ENCODE peak calls at places on chromosomes 16 and 17, in six cellular contexts. C, U, V, Y, D and E are unnamed samples. For H3K9me3, the result is how much of the 10 kb centered on the place peaks cover.

GRCh38 chr17:4789701-4789950 is 862 bp downstream of the GLTPD2 start:
- DNase-seq in Y (no peak), D (peak), C (no peak), V (no peak), U (no peak), E (no peak)

GRCh38 chr17:17605747-17606083 is 14.2 kb upstream of the PEMT start:
- DNase-seq in D (no peak), Y (no peak), C (no peak), V (no peak), U (no peak), E (no peak)

GRCh38 chr16:86575754-86576557 is 2.4 kb upstream of the FOXL1 start:
- DNase-seq in Y (peak), U (no peak), C (no peak), D (peak), V (peak), E (peak)

GRCh38 chr17:78697122-78697845 is 84.8 kb downstream of the CYTH1 start:
- DNase-seq in Y (no peak), D (no peak), V (no peak), U (peak), C (no peak), E (no peak)

GRCh38 chr16:81836279-81837054 is 57.4 kb downstream of the PLCG2 start:
- DNase-seq in U (peak), Y (no peak), V (no peak), C (no peak), D (peak), E (no peak)

GRCh38 chr17:17561408-17562144 is 29.9 kb downstream of the PEMT start:
- DNase-seq in C (no peak), U (no peak), Y (no peak), V (no peak), D (no peak), E (no peak)

GRCh38 chr17:55683554-55684315 is 38.9 kb downstream of the TMEM100 start:
- DNase-seq in C (no peak), D (no peak), V (no peak), U (no peak), Y (peak), E (no peak)

GRCh38 chr16:57830890-57831484 is 28.7 kb upstream of the KIFC3 start:
- DNase-seq in C (no peak), Y (no peak), D (no peak), U (no peak), V (no peak), E (no peak)

GRCh38 chr17:48513653-48514482 is 16.9 kb downstream of the HOXB1 start:
- DNase-seq in D (no peak), U (peak), V (no peak), Y (no peak), C (no peak), E (no peak)

GRCh38 chr16:89210904-89211515 is 6.5 kb upstream of the ZNF778 start:
- DNase-seq in C (no peak), D (no peak), Y (no peak), U (no peak), V (no peak), E (peak)

GRCh38 chr17:38333635-38334295 is 10.0 kb downstream of the GPR179 start:
- DNase-seq in D (no peak), Y (peak), U (peak), V (peak), C (peak), E (peak)

GRCh38 chr17:19448341-19449268 is 37.6 kb downstream of the RNF112 start:
- DNase-seq in C (no peak), Y (peak), D (no peak), U (no peak), V (no peak), E (no peak)

GRCh38 chr17:78592991-78593329 is 15.8 kb upstream of the DNAH17 start:
- DNase-seq in Y (no peak), U (no peak), V (no peak), C (no peak), D (no peak), E (no peak)

GRCh38 chr16:57184890-57185445 is 871 bp downstream of the PSME3IP1 start:
- DNase-seq in C (no peak), V (no peak), D (no peak), Y (no peak), U (peak), E (no peak)

GRCh38 chr17:43736389-43736788 is 22.2 kb downstream of the SOST start:
- DNase-seq in C (no peak), D (no peak), U (no peak), Y (no peak), V (no peak), E (no peak)

GRCh38 chr16:22425036-22425801 is 50.8 kb upstream of the CDR2 start:
- DNase-seq in C (no peak), D (no peak), U (no peak), Y (no peak), V (no peak), E (no peak)

GRCh38 chr17:79082311-79083190 is 7.9 kb downstream of the ENGASE start:
- DNase-seq in D (peak), C (peak), V (peak), Y (peak), U (peak), E (peak)

GRCh38 chr16:66167564-66168291 is 198.8 kb upstream of the CDH5 start:
- DNase-seq in D (no peak), Y (peak), U (no peak), V (no peak), C (no peak), E (no peak)

GRCh38 chr17:41870097-41870496 is 4.9 kb upstream of the KLHL11 start:
- DNase-seq in V (no peak), U (no peak), C (no peak), Y (no peak), D (no peak), E (no peak)

GRCh38 chr16:50260206-50261159 is 5.9 kb upstream of the ADCY7 start:
- DNase-seq in Y (no peak), D (no peak), U (no peak), V (no peak), C (no peak), E (no peak)

GRCh38 chr17:76562734-76563148 is 22.9 kb downstream of the PRCD start:
- DNase-seq in Y (peak), U (no peak), V (no peak), C (no peak), D (no peak), E (no peak)

GRCh38 chr17:8941980-8942617 is 23.4 kb downstream of the PIK3R5 start:
- DNase-seq in D (no peak), Y (no peak), U (no peak), C (no peak), V (no peak), E (no peak)

GRCh38 chr17:80885922-80886582 is 105.6 kb upstream of the CHMP6 start:
- DNase-seq in C (no peak), V (no peak), Y (no peak), U (peak), D (no peak), E (no peak)

GRCh38 chr17:44354582-44355309 is 8.9 kb downstream of the FAM171A2 start:
- DNase-seq in C (peak), U (peak), V (no peak), D (no peak), Y (no peak), E (peak)

GRCh38 chr16:3548859-3549258 is 28.3 kb downstream of the NLRC3 start:
- DNase-seq in D (no peak), V (no peak), Y (no peak), C (no peak), U (no peak), E (no peak)

GRCh38 chr16:50476486-50477260 is 71.5 kb upstream of the NKD1 start:
- DNase-seq in Y (no peak), D (no peak), V (no peak), C (no peak), U (no peak), E (no peak)

GRCh38 chr16:76511203-76511602 is 234.0 kb downstream of the CNTNAP4 start:
- DNase-seq in Y (no peak), C (no peak), D (no peak), U (peak), V (no peak), E (no peak)

GRCh38 chr17:32471652-32472051 is 15.1 kb upstream of the CDK5R1 start:
- DNase-seq in D (no peak), V (no peak), U (no peak), Y (no peak), C (no peak), E (no peak)

GRCh38 chr16:75062135-75062943 is 54.2 kb downstream of the LDHD start:
- DNase-seq in C (no peak), V (no peak), D (no peak), Y (no peak), U (no peak), E (no peak)

GRCh38 chr17:48247603-48248002 is 140.0 kb downstream of the SNX11 start:
- DNase-seq in D (no peak), Y (no peak), V (no peak), C (no peak), U (no peak), E (no peak)

GRCh38 chr16:66604376-66605176 is at the start of gene CMTM3:
- DNase-seq in V (peak), U (peak), C (peak), Y (peak), D (peak), E (peak)

GRCh38 chr17:15038656-15039055 is 226.5 kb downstream of the PMP22 start:
- DNase-seq in D (no peak), U (no peak), Y (peak), V (no peak), C (no peak), E (no peak)

GRCh38 chr16:23466162-23466885 is 13.3 kb upstream of the COG7 start:
- DNase-seq in D (no peak), Y (no peak), C (no peak), V (peak), U (no peak), E (no peak)

GRCh38 chr16:78364501-78364900 is 265.0 kb downstream of the WWOX start:
- DNase-seq in Y (no peak), V (no peak), C (no peak), D (no peak), U (no peak), E (peak)

GRCh38 chr17:73156887-73157870 is 7.6 kb upstream of the SSTR2 start:
- DNase-seq in V (no peak), D (no peak), Y (peak), C (no peak), U (peak), E (peak)

GRCh38 chr17:2094891-2095535 is 40.1 kb downstream of the HIC1 start:
- DNase-seq in V (no peak), D (no peak), C (no peak), Y (peak), U (peak), E (peak)

GRCh38 chr16:48194828-48195566 is 39.2 kb upstream of the ABCC12 start:
- DNase-seq in V (no peak), C (no peak), Y (peak), U (no peak), D (no peak), E (peak)

DNA sequence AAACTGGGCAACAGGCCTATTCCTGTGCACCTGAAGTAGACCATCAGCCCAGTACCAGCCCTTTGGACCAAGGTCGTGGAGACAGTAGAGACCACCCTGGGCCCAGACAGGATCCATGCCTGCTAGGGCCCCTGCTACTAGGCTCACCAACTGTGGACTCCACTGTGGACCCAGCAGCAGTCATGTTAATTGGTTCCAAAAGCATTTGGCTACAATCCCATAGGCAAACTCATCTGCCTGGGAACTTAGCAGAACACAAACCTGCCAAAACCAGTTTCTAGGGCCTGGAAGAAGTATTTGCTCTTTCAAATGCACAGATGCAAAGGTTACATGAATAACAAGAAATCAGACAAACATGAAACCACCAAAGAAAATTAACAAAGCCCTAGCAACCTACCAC is 53.1 kb downstream of the ACSM2A start:
- DNase-seq in Y (no peak), C (no peak), D (no peak), U (no peak), V (no peak), E (no peak)
- H3K9me3 ChIP-seq in Y (under half), C (under half), D (under half), U (under half), V (under half), E (under half)

GRCh38 chr17:6110088-6110487 is 39.9 kb downstream of the WSCD1 start:
- DNase-seq in D (no peak), C (no peak), U (no peak), V (no peak), Y (no peak), E (no peak)
- H3K4me3 ChIP-seq in D (no peak), C (no peak), U (no peak), V (no peak), Y (no peak), E (no peak)

DNA sequence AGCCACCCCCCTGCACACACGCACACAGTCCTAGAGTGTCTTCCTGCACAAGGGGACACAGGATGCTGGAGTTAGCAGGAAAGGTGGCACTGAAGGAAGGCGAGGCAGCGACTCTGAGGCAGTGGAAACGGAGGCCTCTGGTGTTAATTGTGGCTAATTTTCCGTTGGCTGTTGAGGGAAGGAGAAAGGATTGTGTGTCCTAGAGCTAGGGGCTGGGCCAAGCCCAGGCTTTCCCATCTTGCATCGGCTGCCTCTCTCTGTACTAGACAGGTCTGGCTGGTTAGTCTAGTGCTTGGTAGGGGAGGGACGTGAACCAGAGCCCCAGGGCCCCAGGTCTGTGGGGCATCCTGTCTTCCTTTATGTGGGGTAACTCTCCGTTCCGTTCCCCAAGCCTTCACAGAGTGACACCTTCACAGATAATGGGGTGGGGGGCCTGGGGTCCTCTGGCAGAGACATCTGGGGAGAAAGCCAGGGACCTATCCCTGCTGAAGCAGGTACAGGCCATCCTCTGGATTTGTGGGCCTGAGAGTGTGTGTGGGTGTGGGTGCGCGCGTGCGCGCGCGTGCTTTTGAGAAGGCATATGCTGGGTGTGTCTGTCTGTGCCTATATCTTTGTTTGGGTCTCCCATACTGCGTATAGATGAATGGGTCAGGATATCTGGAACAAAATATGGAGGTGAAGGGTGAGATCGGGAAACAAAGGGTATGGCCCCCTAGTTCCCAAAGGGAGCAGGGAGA is at the start of gene CHD3:
- DNase-seq in C (no peak), Y (peak), U (no peak), V (no peak), D (no peak), E (no peak)
- H3K27ac ChIP-seq in C (peak), Y (peak), U (peak), V (peak), D (peak), E (peak)

GRCh38 chr17:21297026-21297520 is 12.6 kb downstream of the MAP2K3 start:
- DNase-seq in C (no peak), Y (no peak), V (no peak), D (no peak), U (no peak), E (no peak)

GRCh38 chr17:21293846-21294240 is 9.3 kb downstream of the MAP2K3 start:
- DNase-seq in U (no peak), D (no peak), V (no peak), C (no peak), Y (no peak), E (no peak)

GRCh38 chr17:21296097-21297025 is 11.8 kb downstream of the MAP2K3 start:
- DNase-seq in V (no peak), U (no peak), C (no peak), D (no peak), Y (no peak), E (no peak)

GRCh38 chr17:21294321-21295035 is 10.0 kb downstream of the MAP2K3 start:
- DNase-seq in V (no peak), C (no peak), D (no peak), U (no peak), Y (no peak), E (no peak)

GRCh38 chr17:21295036-21295952 is 10.8 kb downstream of the MAP2K3 start:
- DNase-seq in Y (no peak), D (no peak), C (no peak), U (no peak), V (no peak), E (no peak)
- H3K9me3 ChIP-seq in Y (under half), D (under half), C (under half), U (under half), V (under half), E (under half)

GRCh38 chr17:74923538-74924249 is 379 bp upstream of the OTOP2 start:
- DNase-seq in V (peak), Y (peak), D (no peak), C (peak), U (peak), E (peak)

GRCh38 chr17:74924250-74924948 is at the start of gene OTOP2:
- DNase-seq in C (no peak), D (no peak), V (no peak), U (peak), Y (no peak), E (no peak)

GRCh38 chr17:74922172-74922571 is 883 bp downstream of the USH1G start:
- DNase-seq in D (no peak), Y (no peak), U (no peak), V (no peak), C (no peak), E (no peak)

GRCh38 chr17:74921769-74922168 is 1.3 kb downstream of the USH1G start:
- DNase-seq in Y (no peak), V (no peak), U (peak), C (no peak), D (no peak), E (no peak)

GRCh38 chr17:74922694-74923537 is at the start of gene USH1G:
- DNase-seq in C (no peak), V (no peak), D (no peak), Y (peak), U (peak), E (peak)
- H3K4me3 ChIP-seq in C (no peak), V (peak), D (peak), Y (peak), U (no peak), E (peak)

GRCh38 chr17:49977463-49978389 is 8.7 kb downstream of the DLX4 start:
- DNase-seq in Y (no peak), V (no peak), C (no peak), U (no peak), D (no peak), E (no peak)
- H3K27ac ChIP-seq in Y (no peak), V (no peak), C (no peak), U (no peak), D (no peak), E (no peak)